ENCODE peak calls at places on chromosomes 11 and 22, in seven cellular contexts. V, G, W, P, J, U and O are unnamed samples.

GRCh38 chr11:73326929-73327811 is 19.1 kb downstream of the ARHGEF17 start:
- DNase-seq in G (no peak), V (no peak), J (no peak), U (no peak), P (no peak), W (no peak), O (no peak)

GRCh38 chr11:90798769-90799168 is 575.9 kb upstream of the CHORDC1 start:
- DNase-seq in J (no peak), V (no peak), P (no peak), U (no peak), G (no peak), W (no peak), O (no peak)

GRCh38 chr11:123197711-123198110 is 2.7 kb upstream of the CLMP start:
- DNase-seq in U (no peak), V (peak; percentile 32), J (no peak), G (no peak), P (no peak), W (no peak), O (no peak)

GRCh38 chr11:26093206-26093605 is 238.7 kb upstream of the ANO3 start:
- DNase-seq in P (no peak), G (no peak), W (no peak), J (no peak), V (no peak), U (no peak), O (no peak)

GRCh38 chr22:22957090-22957489 is 69.5 kb downstream of the IGLL5 start:
- DNase-seq in U (no peak), J (no peak), G (no peak), P (no peak), W (no peak), V (no peak), O (no peak)

GRCh38 chr11:77401486-77402217 is 72.2 kb downstream of the PAK1 start:
- DNase-seq in P (no peak), W (no peak), V (no peak), J (no peak), U (no peak), G (no peak), O (no peak)

GRCh38 chr11:75850787-75851186 is 35.8 kb downstream of the UVRAG start:
- DNase-seq in V (no peak), U (no peak), G (no peak), W (no peak), J (no peak), P (no peak), O (no peak)

GRCh38 chr11:92505689-92506088 is 281.1 kb downstream of the FAT3 start:
- DNase-seq in V (no peak), J (no peak), G (no peak), P (no peak), W (no peak), U (no peak), O (no peak)

GRCh38 chr11:35623708-35624168 is 5.5 kb downstream of the FJX1 start:
- DNase-seq in J (no peak), V (no peak), U (no peak), W (no peak), G (no peak), P (no peak), O (no peak)

GRCh38 chr22:49365910-49366309 is 461.8 kb downstream of the BRD1 start:
- DNase-seq in W (no peak), P (no peak), G (no peak), V (no peak), J (no peak), U (no peak), O (no peak)

GRCh38 chr11:128905345-128906184 is 14.4 kb downstream of the KCNJ5 start:
- DNase-seq in W (peak; percentile 11), G (no peak), J (no peak), U (no peak), V (peak; percentile 85), P (peak; percentile 58), O (no peak)

GRCh38 chr11:66100272-66101037 is 30.4 kb downstream of the PACS1 start:
- DNase-seq in J (peak; percentile 35), G (peak; percentile 67), V (no peak), W (peak; percentile 48), P (peak; percentile 82), U (peak; percentile 86), O (peak; percentile 78)

GRCh38 chr22:46710842-46711241 is 27.2 kb downstream of the CERK start:
- DNase-seq in W (no peak), G (no peak), P (no peak), V (peak; percentile 5), U (no peak), J (no peak), O (no peak)

GRCh38 chr22:46854125-46854870 is 91.8 kb downstream of the TBC1D22A start:
- DNase-seq in V (no peak), U (no peak), J (peak; percentile 42), W (no peak), P (peak; percentile 29), G (peak; percentile 53), O (no peak)

GRCh38 chr11:31824791-31825452 is 13.8 kb upstream of the PAX6 start:
- DNase-seq in P (no peak), G (no peak), U (no peak), J (no peak), W (no peak), V (peak; percentile 22), O (no peak)

GRCh38 chr22:25903294-25903693 is 161.3 kb downstream of the MYO18B start:
- DNase-seq in G (no peak), U (no peak), P (no peak), W (no peak), V (peak; percentile 71), J (no peak), O (no peak)

GRCh38 chr11:60786811-60787567 is 1.9 kb downstream of the MS4A10 start:
- DNase-seq in W (no peak), V (no peak), U (no peak), J (peak; percentile 61), P (no peak), G (peak; percentile 85), O (peak; percentile 75)

GRCh38 chr11:130581631-130582030 is 133.2 kb downstream of the ADAMTS15 start:
- DNase-seq in J (no peak), W (no peak), V (peak; percentile 27), G (no peak), U (no peak), P (no peak), O (no peak)

GRCh38 chr11:130580372-130580771 is 131.9 kb downstream of the ADAMTS15 start:
- DNase-seq in P (no peak), W (no peak), G (no peak), V (peak; percentile 97), U (no peak), J (peak; percentile 61), O (no peak)

GRCh38 chr11:130583866-130584265 is 135.4 kb downstream of the ADAMTS15 start:
- DNase-seq in J (no peak), V (no peak), G (no peak), U (no peak), W (no peak), P (no peak), O (no peak)

GRCh38 chr11:130582994-130583393 is 134.5 kb downstream of the ADAMTS15 start:
- DNase-seq in U (no peak), W (no peak), G (no peak), J (no peak), P (no peak), V (no peak), O (no peak)

DNA sequence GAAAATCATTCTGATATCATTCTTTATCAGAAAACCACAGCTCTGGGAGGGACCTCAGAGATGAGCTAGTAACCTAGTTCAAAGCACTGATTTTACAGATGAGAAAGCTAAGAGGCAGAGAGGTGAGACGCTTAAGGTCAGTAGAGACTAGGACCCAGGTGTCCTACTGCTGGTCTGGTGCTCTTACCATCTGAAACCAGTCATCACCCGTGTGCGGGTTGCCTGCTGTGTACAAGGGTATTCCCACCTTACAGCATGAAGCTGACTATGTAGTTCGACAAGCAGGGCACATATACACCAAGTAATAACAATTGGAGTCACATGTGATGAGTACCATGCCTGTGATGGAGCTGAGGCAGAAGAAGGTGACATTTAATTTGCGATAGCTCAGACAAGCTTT is 133.7 kb downstream of the ADAMTS15 start:
- DNase-seq in U (no peak), P (no peak), J (no peak), W (no peak), V (no peak), G (no peak), O (no peak)
- H3K27ac ChIP-seq in U (no peak overlapping the region), P (no peak overlapping the region), J (no peak overlapping the region), W (no peak overlapping the region), V (no peak overlapping the region), G (no peak overlapping the region), O (no peak overlapping the region)

GRCh38 chr11:727281-727701 is 20.0 kb upstream of the TALDO1 start:
- DNase-seq in W (no peak), G (no peak), V (no peak), P (no peak), U (no peak), J (no peak), O (peak; percentile 50)

GRCh38 chr11:724733-725386 is 18.8 kb downstream of the EPS8L2 start:
- DNase-seq in U (no peak), W (no peak), G (no peak), V (no peak), P (no peak), J (no peak), O (no peak)

GRCh38 chr11:725624-726202 is 19.7 kb downstream of the EPS8L2 start:
- DNase-seq in G (no peak), U (no peak), W (no peak), V (no peak), P (no peak), J (no peak), O (no peak)

GRCh38 chr11:727859-728748 is 19.2 kb upstream of the TALDO1 start:
- DNase-seq in U (peak; percentile 73), P (peak; percentile 88), W (peak; percentile 75), G (peak; percentile 63), J (peak; percentile 88), V (peak; percentile 87), O (peak; percentile 94)

DNA sequence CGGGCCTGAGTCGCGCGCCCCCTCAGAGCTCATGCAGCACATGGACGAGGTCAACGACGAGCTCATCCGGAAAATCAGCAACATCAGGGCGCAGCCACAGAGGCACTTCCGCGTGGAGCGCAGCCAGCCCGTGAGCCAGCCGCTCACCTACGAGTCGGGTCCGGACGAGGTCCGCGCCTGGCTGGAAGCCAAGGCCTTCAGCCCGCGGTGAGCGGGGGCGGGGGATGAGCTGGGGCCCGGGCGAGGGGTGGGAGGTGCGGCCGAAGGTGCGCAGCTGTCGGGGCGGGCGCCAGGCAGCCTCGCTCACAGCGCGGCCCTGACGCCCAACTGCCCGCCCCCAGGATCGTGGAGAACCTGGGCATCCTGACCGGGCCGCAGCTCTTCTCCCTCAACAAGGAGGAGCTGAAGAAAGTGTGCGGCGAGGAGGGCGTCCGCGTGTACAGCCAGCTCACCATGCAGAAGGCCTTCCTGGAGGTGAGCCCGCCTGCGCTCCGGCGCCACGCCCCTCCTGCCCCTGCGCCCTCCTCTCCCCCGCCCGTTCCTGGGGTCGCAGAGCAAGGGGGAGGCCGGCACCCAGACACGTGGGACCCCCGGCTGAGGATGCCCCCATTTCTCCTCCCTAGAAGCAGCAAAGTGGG is 20.4 kb downstream of the EPS8L2 start:
- DNase-seq in J (no peak), G (no peak), V (peak; percentile 40), P (peak; percentile 76), W (peak; percentile 31), U (peak; percentile 62), O (peak; percentile 86)
- H3K27ac ChIP-seq in J (peak overlapping the region; percentile 72), G (no peak overlapping the region), V (no peak overlapping the region), P (no peak overlapping the region), W (no peak overlapping the region), U (no peak overlapping the region), O (no peak overlapping the region)

GRCh38 chr11:109856958-109857357 is 236.2 kb upstream of the ZC3H12C start:
- DNase-seq in W (no peak), J (no peak), V (no peak), P (no peak), G (no peak), U (no peak), O (no peak)
- H3K27ac ChIP-seq in W (no peak overlapping the region), J (no peak overlapping the region), V (no peak overlapping the region), P (no peak overlapping the region), G (no peak overlapping the region), U (no peak overlapping the region), O (no peak overlapping the region)

GRCh38 chr11:69968407-69969347 is 109.4 kb upstream of the ANO1 start:
- DNase-seq in V (no peak), P (no peak), W (no peak), G (no peak), J (no peak), U (no peak), O (no peak)
- H3K27ac ChIP-seq in V (no peak overlapping the region), P (no peak overlapping the region), W (no peak overlapping the region), G (no peak overlapping the region), J (no peak overlapping the region), U (no peak overlapping the region), O (no peak overlapping the region)